ENCODE peak calls at places on chromosomes 1 and 21, in five cellular contexts. O is KBM-7, G is cerebellar cortex, H is left ventricle myocardium inferior, A is tibial artery. V is an unnamed sample.

GRCh38 chr1:199394856-199395255 is 632.7 kb upstream of the NR5A2 start:
- DNase-seq in O (no peak), A (no peak), H (no peak), G (no peak), V (no peak)

GRCh38 chr1:31714442-31715096 is 10.8 kb upstream of the COL16A1 start:
- DNase-seq in O (peak), H (peak), G (peak), A (peak), V (peak)

GRCh38 chr1:22176258-22176657 is 33.4 kb upstream of the WNT4 start:
- DNase-seq in G (no peak), O (no peak), H (no peak), A (no peak), V (no peak)

GRCh38 chr1:243595527-243596206 is 254.4 kb downstream of the AKT3 start:
- DNase-seq in O (no peak), A (no peak), G (no peak), H (no peak), V (no peak)

GRCh38 chr1:178133291-178133989 is 39.5 kb downstream of the RASAL2 start:
- DNase-seq in G (no peak), A (no peak), H (no peak), O (peak), V (peak)

GRCh38 chr1:111222308-111223125 is 5.0 kb upstream of the CHI3L2 start:
- DNase-seq in O (peak), A (peak), H (peak), G (peak), V (peak)

GRCh38 chr21:44681861-44682579 is at the start of gene KRTAP12-1:
- DNase-seq in A (no peak), O (no peak), G (no peak), H (no peak), V (no peak)

GRCh38 chr1:168960114-168960513 is 146.4 kb upstream of the ATP1B1 start:
- DNase-seq in A (no peak), G (no peak), O (no peak), H (no peak), V (no peak)

GRCh38 chr1:109142248-109142647 is 28.3 kb downstream of the ELAPOR1 start:
- DNase-seq in G (no peak), O (no peak), H (no peak), A (no peak), V (no peak)

GRCh38 chr1:55195523-55196233 is 19.5 kb downstream of the USP24 start:
- DNase-seq in O (no peak), H (no peak), A (no peak), G (no peak), V (peak)

GRCh38 chr1:214446772-214447556 is 104.4 kb downstream of the PTPN14 start:
- DNase-seq in O (no peak), H (no peak), A (no peak), G (no peak), V (no peak)

GRCh38 chr1:27519341-27520258 is 29.6 kb upstream of the WASF2 start:
- DNase-seq in H (peak), A (no peak), O (no peak), G (peak), V (no peak)

GRCh38 chr1:51642739-51643142 is 25.8 kb downstream of the OSBPL9 start:
- DNase-seq in A (no peak), G (no peak), H (no peak), O (no peak), V (no peak)

GRCh38 chr1:199083680-199084079 is 444.8 kb downstream of the PTPRC start:
- DNase-seq in G (no peak), O (no peak), H (no peak), A (no peak), V (no peak)

GRCh38 chr21:29538115-29538514 is 239.4 kb downstream of the BACH1 start:
- DNase-seq in A (no peak), H (no peak), O (no peak), G (no peak), V (no peak)

GRCh38 chr1:91864017-91864700 is 21.8 kb downstream of the TGFBR3 start:
- DNase-seq in O (peak), H (no peak), A (no peak), G (no peak), V (peak)

GRCh38 chr1:200877839-200878551 is 5.2 kb downstream of the GPR25 start:
- DNase-seq in O (no peak), H (no peak), A (no peak), G (no peak), V (no peak)

GRCh38 chr1:232786845-232787455 is 18.3 kb upstream of the MAP10 start:
- DNase-seq in A (no peak), O (no peak), H (no peak), G (no peak), V (no peak)

GRCh38 chr1:43881415-43881814 is 52.2 kb upstream of the ARTN start:
- DNase-seq in O (peak), H (no peak), G (no peak), A (no peak), V (peak)

GRCh38 chr1:219385786-219386427 is 212.2 kb downstream of the LYPLAL1 start:
- DNase-seq in O (peak), H (no peak), G (peak), A (peak), V (peak)

GRCh38 chr1:160618763-160619274 is 28.0 kb downstream of the SLAMF1 start:
- DNase-seq in H (no peak), A (no peak), O (peak), G (no peak), V (peak)

GRCh38 chr1:202858789-202859414 is 30.0 kb downstream of the RABIF start:
- DNase-seq in O (no peak), A (peak), G (no peak), H (peak), V (no peak)

GRCh38 chr1:46408356-46409062 is 14.4 kb downstream of the FAAH start:
- DNase-seq in H (no peak), G (no peak), O (no peak), A (no peak), V (no peak)

GRCh38 chr1:59692591-59692990 is 122.2 kb upstream of the HOOK1 start:
- DNase-seq in G (no peak), H (no peak), A (no peak), O (peak), V (peak)

GRCh38 chr1:117638141-117638540 is 32.3 kb downstream of the TENT5C start:
- DNase-seq in A (no peak), G (no peak), O (no peak), H (no peak), V (peak)

GRCh38 chr1:81032374-81032773 is 768.4 kb upstream of the ADGRL2 start:
- DNase-seq in O (no peak), A (no peak), H (no peak), G (no peak), V (no peak)

GRCh38 chr1:112393634-112393976 is 2.4 kb upstream of the CTTNBP2NL start:
- DNase-seq in G (no peak), O (peak), H (no peak), A (no peak), V (no peak)

GRCh38 chr1:193181526-193181925 is 4.9 kb downstream of the B3GALT2 start:
- DNase-seq in O (no peak), G (no peak), A (no peak), H (no peak), V (no peak)

V was measured in OCI-M1.